ENCODE peak calls at places on chromosome 16, in seven cellular contexts. One of them, this sample, is unnamed. For H3K36me3, the result is how much of the 10 kb centered on the place peaks cover.

GRCh38 chr16:72443809-72444208 is 271.9 kb upstream of the PMFBP1 start:
- DNase-seq in fibroblast of lung: peak
- DNase-seq in neural progenitor cell: no peak
- DNase-seq in colonic mucosa: no peak
- DNase-seq in HCT116: no peak
- DNase-seq in mammary epithelial cell: no peak
- DNase-seq in DND-41: no peak
- DNase-seq in this sample: no peak

GRCh38 chr16:19143241-19143640 is 24.8 kb upstream of the SYT17 start:
- DNase-seq in fibroblast of lung: peak
- DNase-seq in neural progenitor cell: no peak
- DNase-seq in colonic mucosa: no peak
- DNase-seq in HCT116: no peak
- DNase-seq in mammary epithelial cell: peak
- DNase-seq in DND-41: no peak
- DNase-seq in this sample: no peak

GRCh38 chr16:67105881-67106280 is 3.9 kb upstream of the PHAF1 start:
- DNase-seq in fibroblast of lung: no peak
- DNase-seq in neural progenitor cell: no peak
- DNase-seq in colonic mucosa: no peak
- DNase-seq in HCT116: no peak
- DNase-seq in mammary epithelial cell: no peak
- DNase-seq in DND-41: no peak
- DNase-seq in this sample: no peak

GRCh38 chr16:57409870-57410585 is 5.5 kb downstream of the CCL17 start:
- DNase-seq in fibroblast of lung: no peak
- DNase-seq in neural progenitor cell: no peak
- DNase-seq in colonic mucosa: no peak
- DNase-seq in HCT116: no peak
- DNase-seq in mammary epithelial cell: no peak
- DNase-seq in DND-41: no peak
- DNase-seq in this sample: no peak

GRCh38 chr16:81652798-81653505 is 126.1 kb upstream of the PLCG2 start:
- DNase-seq in fibroblast of lung: no peak
- DNase-seq in neural progenitor cell: peak
- DNase-seq in colonic mucosa: no peak
- DNase-seq in HCT116: no peak
- DNase-seq in mammary epithelial cell: no peak
- DNase-seq in DND-41: no peak
- DNase-seq in this sample: no peak

GRCh38 chr16:57985204-57986121 is 14.5 kb upstream of the CNGB1 start:
- DNase-seq in fibroblast of lung: no peak
- DNase-seq in neural progenitor cell: peak
- DNase-seq in colonic mucosa: no peak
- DNase-seq in HCT116: no peak
- DNase-seq in mammary epithelial cell: no peak
- DNase-seq in DND-41: no peak
- DNase-seq in this sample: no peak

GRCh38 chr16:64085291-64085690 is 1036.6 kb downstream of the CDH11 start:
- DNase-seq in fibroblast of lung: no peak
- DNase-seq in neural progenitor cell: no peak
- DNase-seq in colonic mucosa: no peak
- DNase-seq in HCT116: no peak
- DNase-seq in mammary epithelial cell: no peak
- DNase-seq in DND-41: no peak
- DNase-seq in this sample: no peak

GRCh38 chr16:55641430-55642056 is 14.2 kb upstream of the SLC6A2 start:
- DNase-seq in fibroblast of lung: peak
- DNase-seq in neural progenitor cell: no peak
- DNase-seq in colonic mucosa: no peak
- DNase-seq in HCT116: no peak
- DNase-seq in mammary epithelial cell: no peak
- DNase-seq in DND-41: no peak
- DNase-seq in this sample: no peak

GRCh38 chr16:74758801-74759200 is 15.8 kb downstream of the FA2H start:
- DNase-seq in fibroblast of lung: no peak
- DNase-seq in neural progenitor cell: no peak
- DNase-seq in colonic mucosa: no peak
- DNase-seq in HCT116: no peak
- DNase-seq in mammary epithelial cell: no peak
- DNase-seq in DND-41: no peak
- DNase-seq in this sample: no peak

GRCh38 chr16:354286-354881 is 1.9 kb upstream of the AXIN1 start:
- DNase-seq in fibroblast of lung: no peak
- DNase-seq in neural progenitor cell: no peak
- DNase-seq in colonic mucosa: no peak
- DNase-seq in HCT116: no peak
- DNase-seq in mammary epithelial cell: peak
- DNase-seq in DND-41: no peak
- DNase-seq in this sample: no peak

GRCh38 chr16:50316848-50317630 is 50.7 kb downstream of the ADCY7 start:
- DNase-seq in fibroblast of lung: no peak
- DNase-seq in neural progenitor cell: no peak
- DNase-seq in colonic mucosa: no peak
- DNase-seq in HCT116: no peak
- DNase-seq in mammary epithelial cell: no peak
- DNase-seq in DND-41: no peak
- DNase-seq in this sample: no peak

GRCh38 chr16:12064291-12064690 is 87.8 kb downstream of the SNX29 start:
- DNase-seq in fibroblast of lung: no peak
- DNase-seq in neural progenitor cell: no peak
- DNase-seq in colonic mucosa: no peak
- DNase-seq in HCT116: no peak
- DNase-seq in mammary epithelial cell: no peak
- DNase-seq in DND-41: no peak
- DNase-seq in this sample: no peak

GRCh38 chr16:68064791-68065365 is 20.3 kb upstream of the NFATC3 start:
- DNase-seq in fibroblast of lung: peak
- DNase-seq in neural progenitor cell: peak
- DNase-seq in colonic mucosa: peak
- DNase-seq in HCT116: peak
- DNase-seq in mammary epithelial cell: peak
- DNase-seq in DND-41: peak
- DNase-seq in this sample: peak

GRCh38 chr16:53809088-53809951 is 105.4 kb downstream of the FTO start:
- DNase-seq in fibroblast of lung: peak
- DNase-seq in neural progenitor cell: no peak
- DNase-seq in colonic mucosa: no peak
- DNase-seq in HCT116: no peak
- DNase-seq in mammary epithelial cell: peak
- DNase-seq in DND-41: no peak
- DNase-seq in this sample: no peak

GRCh38 chr16:58201163-58201562 is 3.3 kb upstream of the CSNK2A2 start:
- DNase-seq in fibroblast of lung: no peak
- DNase-seq in neural progenitor cell: no peak
- DNase-seq in colonic mucosa: no peak
- DNase-seq in HCT116: no peak
- DNase-seq in mammary epithelial cell: peak
- DNase-seq in DND-41: no peak
- DNase-seq in this sample: no peak

GRCh38 chr16:78770353-78771091 is 671.1 kb downstream of the WWOX start:
- DNase-seq in fibroblast of lung: peak
- DNase-seq in neural progenitor cell: peak
- DNase-seq in colonic mucosa: peak
- DNase-seq in HCT116: no peak
- DNase-seq in mammary epithelial cell: no peak
- DNase-seq in DND-41: peak
- DNase-seq in this sample: peak

GRCh38 chr16:66988197-66988788 is at the start of gene CES4A:
- DNase-seq in fibroblast of lung: peak
- DNase-seq in neural progenitor cell: no peak
- DNase-seq in colonic mucosa: no peak
- DNase-seq in HCT116: no peak
- DNase-seq in mammary epithelial cell: peak
- DNase-seq in DND-41: no peak
- DNase-seq in this sample: no peak

GRCh38 chr16:28321700-28322411 is 29.5 kb downstream of the SBK1 start:
- DNase-seq in fibroblast of lung: peak
- DNase-seq in neural progenitor cell: peak
- DNase-seq in colonic mucosa: peak
- DNase-seq in HCT116: peak
- DNase-seq in mammary epithelial cell: peak
- DNase-seq in DND-41: peak
- DNase-seq in this sample: peak

GRCh38 chr16:74448990-74449389 is 27.7 kb upstream of the CLEC18B start:
- DNase-seq in fibroblast of lung: peak
- DNase-seq in neural progenitor cell: no peak
- DNase-seq in colonic mucosa: peak
- DNase-seq in HCT116: peak
- DNase-seq in mammary epithelial cell: peak
- DNase-seq in DND-41: no peak
- DNase-seq in this sample: no peak

GRCh38 chr16:72537684-72538083 is 365.7 kb upstream of the PMFBP1 start:
- DNase-seq in fibroblast of lung: peak
- DNase-seq in neural progenitor cell: no peak
- DNase-seq in colonic mucosa: no peak
- DNase-seq in HCT116: no peak
- DNase-seq in mammary epithelial cell: peak
- DNase-seq in DND-41: no peak
- DNase-seq in this sample: no peak

GRCh38 chr16:19843371-19843770 is 41.3 kb downstream of the GPRC5B start:
- DNase-seq in fibroblast of lung: peak
- DNase-seq in neural progenitor cell: no peak
- DNase-seq in colonic mucosa: no peak
- DNase-seq in HCT116: no peak
- DNase-seq in mammary epithelial cell: peak
- DNase-seq in DND-41: no peak
- DNase-seq in this sample: no peak

GRCh38 chr16:66064811-66065530 is 301.5 kb upstream of the CDH5 start:
- DNase-seq in fibroblast of lung: no peak
- DNase-seq in neural progenitor cell: no peak
- DNase-seq in colonic mucosa: no peak
- DNase-seq in HCT116: no peak
- DNase-seq in mammary epithelial cell: no peak
- DNase-seq in DND-41: no peak
- DNase-seq in this sample: no peak

DNA sequence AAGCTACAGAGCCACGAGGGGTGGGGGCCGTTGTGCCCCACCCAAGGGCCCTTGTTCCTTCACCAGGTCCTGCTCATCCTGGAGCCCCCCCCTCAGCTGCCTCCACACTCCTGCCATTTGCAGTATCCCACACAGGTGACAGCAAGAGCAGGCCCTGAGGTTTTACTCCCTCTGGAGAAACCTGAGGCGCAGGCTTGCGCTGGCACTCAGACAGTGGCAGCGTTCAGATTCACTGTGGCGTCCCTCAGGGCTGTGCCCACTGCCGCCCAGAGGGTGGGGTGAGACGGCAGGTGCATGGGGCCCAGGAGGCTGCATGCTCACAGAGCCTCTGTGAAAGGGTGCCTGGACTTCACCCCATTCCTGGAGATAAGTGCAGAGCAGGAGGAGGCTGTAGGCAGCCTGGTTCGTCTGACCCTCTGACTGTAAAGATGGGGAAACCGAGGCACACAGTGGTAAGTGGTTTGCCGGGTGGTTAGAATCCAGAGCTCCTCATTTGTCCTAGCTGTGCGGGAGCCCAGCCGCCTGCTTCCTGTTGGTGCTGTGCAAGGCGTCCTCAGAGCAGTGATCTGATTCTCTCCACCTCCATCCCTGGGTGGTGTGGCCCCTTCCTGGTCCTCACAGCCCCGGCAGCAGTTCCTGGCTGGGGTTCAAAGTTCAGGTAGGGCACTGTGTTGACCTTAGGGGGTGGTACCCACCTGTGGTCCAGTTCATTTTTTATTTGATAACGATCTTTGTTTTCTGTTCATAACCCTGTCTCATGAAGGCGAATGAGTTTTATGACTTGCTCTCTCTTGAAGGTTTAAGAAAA is 1.6 kb downstream of the SPIRE2 start:
- DNase-seq in fibroblast of lung: no peak
- DNase-seq in neural progenitor cell: no peak
- DNase-seq in colonic mucosa: peak
- DNase-seq in HCT116: no peak
- DNase-seq in mammary epithelial cell: no peak
- DNase-seq in DND-41: no peak
- DNase-seq in this sample: no peak
- H3K9ac ChIP-seq in fibroblast of lung: no peak
- H3K9ac ChIP-seq in neural progenitor cell: no peak
- H3K9ac ChIP-seq in colonic mucosa: peak
- H3K9ac ChIP-seq in HCT116: no peak
- H3K9ac ChIP-seq in mammary epithelial cell: no peak
- H3K9ac ChIP-seq in DND-41: no peak
- H3K9ac ChIP-seq in this sample: no peak

GRCh38 chr16:86798247-86799041 is 220.1 kb downstream of the FOXL1 start:
- DNase-seq in fibroblast of lung: peak
- DNase-seq in neural progenitor cell: no peak
- DNase-seq in colonic mucosa: no peak
- DNase-seq in HCT116: no peak
- DNase-seq in mammary epithelial cell: peak
- DNase-seq in DND-41: no peak
- DNase-seq in this sample: no peak

GRCh38 chr16:86802013-86802412 is 223.7 kb downstream of the FOXL1 start:
- DNase-seq in fibroblast of lung: no peak
- DNase-seq in neural progenitor cell: no peak
- DNase-seq in colonic mucosa: no peak
- DNase-seq in HCT116: no peak
- DNase-seq in mammary epithelial cell: no peak
- DNase-seq in DND-41: no peak
- DNase-seq in this sample: no peak

GRCh38 chr16:86799367-86799766 is 221.0 kb downstream of the FOXL1 start:
- DNase-seq in fibroblast of lung: no peak
- DNase-seq in neural progenitor cell: no peak
- DNase-seq in colonic mucosa: no peak
- DNase-seq in HCT116: no peak
- DNase-seq in mammary epithelial cell: no peak
- DNase-seq in DND-41: no peak
- DNase-seq in this sample: no peak

GRCh38 chr16:86797700-86798099 is 219.4 kb downstream of the FOXL1 start:
- DNase-seq in fibroblast of lung: no peak
- DNase-seq in neural progenitor cell: no peak
- DNase-seq in colonic mucosa: no peak
- DNase-seq in HCT116: no peak
- DNase-seq in mammary epithelial cell: no peak
- DNase-seq in DND-41: no peak
- DNase-seq in this sample: no peak

GRCh38 chr16:86800914-86801313 is 222.6 kb downstream of the FOXL1 start:
- DNase-seq in fibroblast of lung: no peak
- DNase-seq in neural progenitor cell: no peak
- DNase-seq in colonic mucosa: no peak
- DNase-seq in HCT116: no peak
- DNase-seq in mammary epithelial cell: no peak
- DNase-seq in DND-41: no peak
- DNase-seq in this sample: no peak
- H3K36me3 ChIP-seq in fibroblast of lung: under half
- H3K36me3 ChIP-seq in neural progenitor cell: under half
- H3K36me3 ChIP-seq in colonic mucosa: under half
- H3K36me3 ChIP-seq in HCT116: under half
- H3K36me3 ChIP-seq in mammary epithelial cell: under half
- H3K36me3 ChIP-seq in DND-41: under half
- H3K36me3 ChIP-seq in this sample: under half

GRCh38 chr16:86512860-86513470 is 2.6 kb downstream of the FOXF1 start:
- DNase-seq in fibroblast of lung: no peak
- DNase-seq in neural progenitor cell: no peak
- DNase-seq in colonic mucosa: no peak
- DNase-seq in HCT116: no peak
- DNase-seq in mammary epithelial cell: no peak
- DNase-seq in DND-41: no peak
- DNase-seq in this sample: no peak
- H3K9ac ChIP-seq in fibroblast of lung: peak
- H3K9ac ChIP-seq in neural progenitor cell: no peak
- H3K9ac ChIP-seq in colonic mucosa: peak
- H3K9ac ChIP-seq in HCT116: no peak
- H3K9ac ChIP-seq in mammary epithelial cell: no peak
- H3K9ac ChIP-seq in DND-41: no peak
- H3K9ac ChIP-seq in this sample: no peak

GRCh38 chr16:3727806-3728381 is 10.6 kb upstream of the TRAP1 start:
- DNase-seq in fibroblast of lung: no peak
- DNase-seq in neural progenitor cell: no peak
- DNase-seq in colonic mucosa: no peak
- DNase-seq in HCT116: no peak
- DNase-seq in mammary epithelial cell: no peak
- DNase-seq in DND-41: no peak
- DNase-seq in this sample: no peak
- H3K36me3 ChIP-seq in fibroblast of lung: under half
- H3K36me3 ChIP-seq in neural progenitor cell: under half
- H3K36me3 ChIP-seq in colonic mucosa: under half
- H3K36me3 ChIP-seq in HCT116: under half
- H3K36me3 ChIP-seq in mammary epithelial cell: under half
- H3K36me3 ChIP-seq in DND-41: half or more
- H3K36me3 ChIP-seq in this sample: under half